ENCODE peak calls at places on chromosome 21, in ten cellular contexts. P is HS-27A; Q is NCI-H2029 treated with DMSO at 0.1 percent for 48 hours; B is neural crest cell; F is AG10803; H is KG1; K is dorsolateral prefrontal cortex; M is NCI-H345; D is CD8-positive, alpha-beta T cell; G is RPMI7951. V is an unnamed sample.

GRCh38 chr21:45482899-45483821 is 59.1 kb downstream of the SLC19A1 start:
- DNase-seq in M (no peak), H (no peak), Q (no peak), B (no peak), D (peak; percentile 56), G (no peak), P (no peak), F (no peak), K (no peak), V (no peak)

GRCh38 chr21:44880762-44881585 is 7.5 kb upstream of the PTTG1IP start:
- DNase-seq in P (no peak), M (no peak), G (peak; percentile 53), H (peak; percentile 55), K (no peak), B (no peak), F (peak; percentile 83), D (no peak), Q (no peak), V (no peak)

GRCh38 chr21:21463456-21463855 is 465.2 kb downstream of the NCAM2 start:
- DNase-seq in H (no peak), P (no peak), M (no peak), F (peak; percentile 25), B (no peak), D (no peak), K (no peak), G (no peak), Q (no peak), V (no peak)

GRCh38 chr21:31983120-31983519 is 110.3 kb downstream of the HUNK start:
- DNase-seq in P (no peak), B (no peak), D (no peak), F (no peak), M (no peak), Q (no peak), K (no peak), G (no peak), H (no peak), V (no peak)

GRCh38 chr21:34126691-34127090 is 53.3 kb downstream of the MRPS6 start:
- DNase-seq in G (no peak), Q (no peak), F (peak; percentile 38), P (no peak), B (no peak), D (no peak), H (no peak), M (no peak), K (no peak), V (no peak)

GRCh38 chr21:34579411-34579810 is 35.5 kb downstream of the RCAN1 start:
- DNase-seq in B (no peak), Q (no peak), D (no peak), P (no peak), G (peak; percentile 35), K (no peak), H (no peak), F (peak; percentile 71), M (no peak), V (no peak)

GRCh38 chr21:14116080-14116481 is 94.7 kb downstream of the LIPI start:
- DNase-seq in B (no peak), D (no peak), K (no peak), H (no peak), M (no peak), F (no peak), Q (no peak), G (no peak), P (no peak), V (no peak)

GRCh38 chr21:40140675-40141074 is 273.4 kb downstream of the PCP4 start:
- DNase-seq in Q (no peak), G (no peak), H (no peak), P (no peak), K (no peak), M (no peak), D (no peak), B (no peak), F (no peak), V (no peak)

GRCh38 chr21:35622612-35623011 is 437.7 kb downstream of the SETD4 start:
- DNase-seq in D (no peak), P (no peak), H (no peak), G (no peak), F (no peak), K (no peak), M (no peak), Q (no peak), B (no peak), V (no peak)

GRCh38 chr21:38506606-38507331 is 8.5 kb upstream of the ERG start:
- DNase-seq in M (no peak), G (peak; percentile 67), H (peak; percentile 60), B (no peak), P (no peak), D (no peak), K (no peak), Q (no peak), F (no peak), V (no peak)

GRCh38 chr21:15209224-15209623 is 144.4 kb upstream of the NRIP1 start:
- DNase-seq in D (no peak), K (no peak), P (no peak), F (no peak), M (no peak), G (no peak), B (no peak), H (no peak), Q (no peak), V (no peak)

GRCh38 chr21:36747114-36747814 is 48.3 kb downstream of the SIM2 start:
- DNase-seq in H (no peak), D (no peak), F (no peak), P (no peak), K (peak; percentile 19), G (no peak), B (no peak), Q (no peak), M (no peak), V (no peak)

GRCh38 chr21:41914358-41914757 is 35.2 kb upstream of the PRDM15 start:
- DNase-seq in M (no peak), G (no peak), B (no peak), K (no peak), D (no peak), P (no peak), H (no peak), F (no peak), Q (no peak), V (no peak)

GRCh38 chr21:38743772-38744529 is 61.8 kb upstream of the ETS2 start:
- DNase-seq in D (no peak), Q (no peak), G (no peak), K (no peak), B (no peak), H (no peak), P (no peak), M (no peak), F (no peak), V (peak; percentile 62)

GRCh38 chr21:38813554-38813953 is 7.8 kb downstream of the ETS2 start:
- DNase-seq in P (no peak), Q (peak; percentile 83), G (no peak), K (no peak), D (no peak), F (no peak), B (no peak), M (peak; percentile 14), H (no peak), V (no peak)

GRCh38 chr21:15063821-15064575 is 802 bp downstream of the NRIP1 start:
- DNase-seq in P (no peak), B (peak; percentile 37), M (no peak), K (peak; percentile 57), Q (no peak), D (no peak), H (no peak), G (peak; percentile 52), F (peak; percentile 34), V (peak; percentile 73)

V was measured in heart left ventricle.